ENCODE peak calls at places on chromosome 6, in ten cellular contexts. O is cardiac fibroblast; N is CD14-positive monocyte; K is psoas muscle; C is AG04450; H is IMR-90; E is CD4-positive, alpha-beta T cell; D is B cell; T is prostate gland; X is pancreas. Z is an unnamed sample.

GRCh38 chr6:43742931-43743632 is 26.9 kb upstream of the VEGFA start:
- DNase-seq in X (no peak), K (no peak), O (no peak), N (no peak), C (no peak), T (no peak), H (no peak), D (no peak), E (no peak), Z (no peak)

GRCh38 chr6:37517411-37517812 is 17.7 kb upstream of the CCDC167 start:
- DNase-seq in K (no peak), C (no peak), E (peak; percentile 73), O (no peak), N (peak; percentile 29), D (no peak), T (no peak), X (no peak), H (no peak), Z (peak; percentile 66)

GRCh38 chr6:162179196-162179951 is 548.2 kb downstream of the PRKN start:
- DNase-seq in E (no peak), N (no peak), D (no peak), O (no peak), X (no peak), K (no peak), T (no peak), C (no peak), H (no peak), Z (no peak)

GRCh38 chr6:16637635-16638034 is 123.6 kb downstream of the ATXN1 start:
- DNase-seq in X (no peak), N (no peak), K (no peak), E (no peak), C (no peak), T (no peak), O (no peak), H (no peak), D (no peak), Z (no peak)

GRCh38 chr6:48184644-48185043 is 73.6 kb upstream of the PTCHD4 start:
- DNase-seq in E (no peak), X (no peak), O (no peak), N (no peak), T (no peak), K (no peak), H (no peak), C (no peak), D (no peak), Z (no peak)

GRCh38 chr6:7910298-7910653 is 312 bp downstream of the TXNDC5 start:
- DNase-seq in T (no peak), N (no peak), K (no peak), E (no peak), D (no peak), C (no peak), H (no peak), O (no peak), X (no peak), Z (no peak)

GRCh38 chr6:43771210-43771857 is 1.3 kb downstream of the VEGFA start:
- DNase-seq in D (peak; percentile 72), E (peak; percentile 35), O (peak; percentile 50), N (no peak), X (peak; percentile 86), T (peak; percentile 47), C (no peak), K (peak; percentile 84), H (peak; percentile 45), Z (peak; percentile 40)

GRCh38 chr6:164455835-164456234 is 853.6 kb downstream of the C6orf118 start:
- DNase-seq in E (no peak), D (no peak), N (no peak), K (no peak), O (no peak), X (no peak), T (no peak), C (no peak), H (no peak), Z (no peak)

GRCh38 chr6:11215773-11216172 is 16.7 kb downstream of the NEDD9 start:
- DNase-seq in O (peak; percentile 25), T (peak; percentile 46), K (no peak), N (no peak), C (no peak), X (no peak), H (no peak), D (no peak), E (no peak), Z (no peak)

GRCh38 chr6:26122402-26122792 is 35.2 kb downstream of the HFE start:
- DNase-seq in E (no peak), K (no peak), O (no peak), N (no peak), D (no peak), H (no peak), C (no peak), T (peak; percentile 38), X (no peak), Z (no peak)

DNA sequence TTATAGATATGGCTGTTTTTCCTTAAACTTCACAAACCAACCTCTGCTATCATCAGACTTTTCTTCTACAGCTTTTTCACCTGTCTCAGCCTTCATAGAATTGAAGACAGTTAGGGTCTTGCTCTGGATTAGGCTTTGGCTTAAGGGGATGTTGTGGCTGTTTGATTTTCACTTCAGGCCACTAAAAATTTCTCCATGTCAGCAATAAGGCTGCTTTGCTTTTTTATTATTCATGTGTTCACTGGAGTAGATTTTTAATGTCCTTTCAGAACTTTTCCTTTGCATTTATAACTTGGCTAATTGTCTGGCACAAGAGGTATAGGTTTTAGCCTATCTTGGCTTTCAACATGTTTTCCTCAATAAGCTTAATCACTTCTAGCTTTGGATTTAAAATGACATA is 392.6 kb downstream of the RFPL4B start:
- DNase-seq in N (no peak), T (no peak), E (no peak), K (no peak), O (no peak), H (no peak), X (no peak), D (no peak), C (no peak), Z (no peak)
- TF ChIP-seq CTCF in N (no peak), T (no peak), E (no peak), K (no peak), O (no peak), H (no peak), X (no peak), D (no peak), C (no peak), Z (no peak)

DNA sequence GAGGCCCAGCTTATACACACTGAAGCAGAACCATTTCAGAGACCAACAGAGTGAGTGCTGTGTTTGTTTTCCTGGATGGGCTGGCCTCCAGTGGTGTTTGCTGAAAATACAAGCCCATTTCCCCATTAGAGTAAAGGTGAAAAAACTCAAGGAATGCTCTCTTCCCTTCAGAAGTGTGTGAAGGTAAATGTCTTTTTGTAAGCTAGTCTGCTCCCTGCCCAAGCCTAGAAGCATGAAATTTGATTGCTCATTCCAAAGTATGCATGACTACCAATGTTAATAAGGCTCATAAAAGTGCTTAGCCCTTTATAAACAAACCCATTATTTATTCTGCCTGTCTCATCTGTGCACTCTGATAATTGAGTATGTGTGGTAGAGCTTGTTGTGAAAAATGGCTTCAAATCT is 59.1 kb downstream of the ADGRF1 start:
- DNase-seq in H (no peak), N (no peak), T (peak; percentile 6), C (no peak), X (no peak), O (peak; percentile 38), D (no peak), K (no peak), E (no peak), Z (no peak)
- TF ChIP-seq CTCF in H (no peak), N (no peak), T (no peak), C (no peak), X (no peak), O (no peak), D (no peak), K (no peak), E (no peak), Z (no peak)

GRCh38 chr6:142845143-142845571 is 99.8 kb downstream of the HIVEP2 start:
- DNase-seq in D (no peak), H (no peak), E (no peak), T (no peak), X (no peak), O (peak; percentile 36), N (no peak), K (no peak), C (no peak), Z (no peak)

GRCh38 chr6:142844065-142844755 is 100.8 kb downstream of the HIVEP2 start:
- DNase-seq in E (no peak), T (no peak), N (no peak), O (peak; percentile 71), D (no peak), K (no peak), H (peak; percentile 79), X (no peak), C (no peak), Z (no peak)

GRCh38 chr6:142846883-142847287 is 98.1 kb downstream of the HIVEP2 start:
- DNase-seq in O (peak; percentile 96), E (no peak), D (no peak), N (no peak), T (no peak), X (no peak), K (peak; percentile 78), H (peak; percentile 95), C (peak; percentile 61), Z (no peak)

GRCh38 chr6:142846459-142846831 is 98.5 kb downstream of the HIVEP2 start:
- DNase-seq in E (no peak), N (no peak), T (no peak), K (no peak), H (peak; percentile 61), X (no peak), O (peak; percentile 87), D (no peak), C (no peak), Z (no peak)

GRCh38 chr6:142845624-142846458 is 99.1 kb downstream of the HIVEP2 start:
- DNase-seq in H (peak; percentile 70), D (no peak), K (peak; percentile 94), X (peak; percentile 89), O (peak; percentile 92), E (peak; percentile 56), N (no peak), T (peak; percentile 89), C (no peak), Z (no peak)
- TF ChIP-seq CTCF in H (no peak), D (no peak), K (no peak), X (no peak), O (no peak), E (no peak), N (no peak), T (no peak), C (no peak), Z (no peak)

GRCh38 chr6:119962505-119962904 is 612.9 kb upstream of the MAN1A1 start:
- DNase-seq in K (no peak), H (no peak), D (no peak), O (no peak), E (no peak), X (no peak), T (no peak), N (no peak), C (no peak), Z (no peak)

GRCh38 chr6:119965900-119966299 is 616.3 kb upstream of the MAN1A1 start:
- DNase-seq in H (no peak), C (no peak), E (no peak), X (no peak), D (no peak), O (no peak), T (no peak), K (peak; percentile 12), N (no peak), Z (no peak)

DNA sequence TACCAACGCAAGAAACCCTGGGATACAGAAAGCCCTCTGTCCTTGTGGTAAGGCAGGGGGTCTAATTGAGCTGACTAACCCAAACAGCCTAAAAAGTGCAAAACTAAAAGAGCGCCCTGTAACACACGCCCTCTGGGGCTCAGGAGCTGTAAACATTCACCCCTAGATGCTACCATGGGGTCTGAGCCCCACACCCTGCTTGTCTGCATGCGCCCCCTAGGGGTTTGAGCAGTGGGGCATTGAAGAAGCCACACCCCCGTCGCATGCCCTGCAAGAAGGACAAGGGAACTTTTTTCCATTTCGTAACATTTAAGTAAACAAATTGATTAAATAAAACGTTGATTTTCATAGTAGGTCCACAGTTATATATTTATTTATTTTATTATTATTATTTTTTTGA is 616.9 kb upstream of the MAN1A1 start:
- DNase-seq in E (no peak), O (no peak), D (no peak), T (no peak), K (peak; percentile 44), C (no peak), X (no peak), N (no peak), H (no peak), Z (no peak)
- TF ChIP-seq CTCF in E (no peak), O (no peak), D (no peak), T (no peak), K (no peak), C (peak; percentile 2), X (no peak), N (no peak), H (no peak), Z (no peak)

Z was measured in natural killer cell.